ENCODE peak calls at places on chromosomes 7 and 10, in seven cellular contexts. One of them, this sample, is unnamed. For H3K4me1, the result is how much of the 10 kb centered on the place peaks cover.

GRCh38 chr7:47581821-47582747 is at the start of gene TNS3:
- DNase-seq in fibroblast of lung: peak
- DNase-seq in mesendoderm: peak
- DNase-seq in lower lobe of right lung: peak
- DNase-seq in Panc1: no peak
- DNase-seq in ovary: peak
- DNase-seq in A549: no peak
- DNase-seq in this sample: peak

GRCh38 chr10:110501142-110501937 is 3.6 kb downstream of the DUSP5 start:
- DNase-seq in fibroblast of lung: peak
- DNase-seq in mesendoderm: peak
- DNase-seq in lower lobe of right lung: peak
- DNase-seq in Panc1: peak
- DNase-seq in ovary: peak
- DNase-seq in A549: peak
- DNase-seq in this sample: peak

GRCh38 chr7:96953676-96954513 is 51.5 kb upstream of the DLX6 start:
- DNase-seq in fibroblast of lung: no peak
- DNase-seq in mesendoderm: no peak
- DNase-seq in lower lobe of right lung: no peak
- DNase-seq in Panc1: no peak
- DNase-seq in ovary: no peak
- DNase-seq in A549: no peak
- DNase-seq in this sample: no peak

GRCh38 chr7:84704380-84704779 is 482.5 kb downstream of the SEMA3D start:
- DNase-seq in fibroblast of lung: no peak
- DNase-seq in mesendoderm: peak
- DNase-seq in lower lobe of right lung: no peak
- DNase-seq in Panc1: no peak
- DNase-seq in ovary: no peak
- DNase-seq in A549: no peak
- DNase-seq in this sample: no peak

GRCh38 chr7:23474829-23475578 is 4.7 kb upstream of the IGF2BP3 start:
- DNase-seq in fibroblast of lung: no peak
- DNase-seq in mesendoderm: no peak
- DNase-seq in lower lobe of right lung: no peak
- DNase-seq in Panc1: no peak
- DNase-seq in ovary: no peak
- DNase-seq in A549: no peak
- DNase-seq in this sample: no peak

GRCh38 chr7:87853237-87853864 is 22.8 kb downstream of the SLC25A40 start:
- DNase-seq in fibroblast of lung: peak
- DNase-seq in mesendoderm: no peak
- DNase-seq in lower lobe of right lung: no peak
- DNase-seq in Panc1: no peak
- DNase-seq in ovary: no peak
- DNase-seq in A549: no peak
- DNase-seq in this sample: no peak

GRCh38 chr7:73969991-73970390 is 58.0 kb upstream of the ELN start:
- DNase-seq in fibroblast of lung: no peak
- DNase-seq in mesendoderm: no peak
- DNase-seq in lower lobe of right lung: peak
- DNase-seq in Panc1: no peak
- DNase-seq in ovary: no peak
- DNase-seq in A549: no peak
- DNase-seq in this sample: no peak

GRCh38 chr10:70272925-70273316 is 10.9 kb downstream of the NPFFR1 start:
- DNase-seq in fibroblast of lung: peak
- DNase-seq in mesendoderm: no peak
- DNase-seq in lower lobe of right lung: no peak
- DNase-seq in Panc1: no peak
- DNase-seq in ovary: no peak
- DNase-seq in A549: peak
- DNase-seq in this sample: no peak

GRCh38 chr7:73707045-73707631 is 12.3 kb downstream of the STX1A start:
- DNase-seq in fibroblast of lung: no peak
- DNase-seq in mesendoderm: no peak
- DNase-seq in lower lobe of right lung: peak
- DNase-seq in Panc1: no peak
- DNase-seq in ovary: no peak
- DNase-seq in A549: peak
- DNase-seq in this sample: no peak

GRCh38 chr10:80473096-80473657 is 19.1 kb downstream of the TSPAN14 start:
- DNase-seq in fibroblast of lung: no peak
- DNase-seq in mesendoderm: no peak
- DNase-seq in lower lobe of right lung: no peak
- DNase-seq in Panc1: no peak
- DNase-seq in ovary: no peak
- DNase-seq in A549: no peak
- DNase-seq in this sample: no peak

GRCh38 chr10:12465385-12466136 is 116.2 kb downstream of the CAMK1D start:
- DNase-seq in fibroblast of lung: no peak
- DNase-seq in mesendoderm: no peak
- DNase-seq in lower lobe of right lung: no peak
- DNase-seq in Panc1: no peak
- DNase-seq in ovary: no peak
- DNase-seq in A549: no peak
- DNase-seq in this sample: no peak

GRCh38 chr10:5888843-5889623 is 660 bp downstream of the ANKRD16 start:
- DNase-seq in fibroblast of lung: peak
- DNase-seq in mesendoderm: peak
- DNase-seq in lower lobe of right lung: peak
- DNase-seq in Panc1: no peak
- DNase-seq in ovary: peak
- DNase-seq in A549: no peak
- DNase-seq in this sample: peak

GRCh38 chr7:129315916-129316315 is 91.1 kb downstream of the AHCYL2 start:
- DNase-seq in fibroblast of lung: no peak
- DNase-seq in mesendoderm: no peak
- DNase-seq in lower lobe of right lung: no peak
- DNase-seq in Panc1: no peak
- DNase-seq in ovary: no peak
- DNase-seq in A549: no peak
- DNase-seq in this sample: peak

GRCh38 chr10:131143425-131144165 is 167.9 kb downstream of the TCERG1L start:
- DNase-seq in fibroblast of lung: no peak
- DNase-seq in mesendoderm: no peak
- DNase-seq in lower lobe of right lung: peak
- DNase-seq in Panc1: no peak
- DNase-seq in ovary: no peak
- DNase-seq in A549: no peak
- DNase-seq in this sample: no peak

GRCh38 chr10:12187321-12187905 is 8.3 kb downstream of the NUDT5 start:
- DNase-seq in fibroblast of lung: no peak
- DNase-seq in mesendoderm: no peak
- DNase-seq in lower lobe of right lung: no peak
- DNase-seq in Panc1: no peak
- DNase-seq in ovary: no peak
- DNase-seq in A549: no peak
- DNase-seq in this sample: no peak

GRCh38 chr7:50469181-50469580 is 19.0 kb upstream of the FIGNL1 start:
- DNase-seq in fibroblast of lung: no peak
- DNase-seq in mesendoderm: no peak
- DNase-seq in lower lobe of right lung: no peak
- DNase-seq in Panc1: no peak
- DNase-seq in ovary: no peak
- DNase-seq in A549: no peak
- DNase-seq in this sample: no peak

GRCh38 chr10:5284311-5285057 is 80.3 kb upstream of the UCN3 start:
- DNase-seq in fibroblast of lung: peak
- DNase-seq in mesendoderm: peak
- DNase-seq in lower lobe of right lung: no peak
- DNase-seq in Panc1: no peak
- DNase-seq in ovary: no peak
- DNase-seq in A549: peak
- DNase-seq in this sample: no peak

GRCh38 chr7:107982918-107983389 is 20.0 kb downstream of the LAMB1 start:
- DNase-seq in fibroblast of lung: peak
- DNase-seq in mesendoderm: no peak
- DNase-seq in lower lobe of right lung: no peak
- DNase-seq in Panc1: no peak
- DNase-seq in ovary: no peak
- DNase-seq in A549: peak
- DNase-seq in this sample: no peak

GRCh38 chr10:107589081-107589480 is 424.6 kb upstream of the SORCS1 start:
- DNase-seq in fibroblast of lung: no peak
- DNase-seq in mesendoderm: no peak
- DNase-seq in lower lobe of right lung: no peak
- DNase-seq in Panc1: no peak
- DNase-seq in ovary: no peak
- DNase-seq in A549: no peak
- DNase-seq in this sample: no peak

GRCh38 chr7:99235925-99236324 is 28.0 kb upstream of the KPNA7 start:
- DNase-seq in fibroblast of lung: no peak
- DNase-seq in mesendoderm: no peak
- DNase-seq in lower lobe of right lung: no peak
- DNase-seq in Panc1: no peak
- DNase-seq in ovary: no peak
- DNase-seq in A549: no peak
- DNase-seq in this sample: no peak

GRCh38 chr10:112298581-112298980 is 15.4 kb downstream of the TECTB start:
- DNase-seq in fibroblast of lung: no peak
- DNase-seq in mesendoderm: no peak
- DNase-seq in lower lobe of right lung: no peak
- DNase-seq in Panc1: no peak
- DNase-seq in ovary: no peak
- DNase-seq in A549: no peak
- DNase-seq in this sample: no peak

GRCh38 chr10:132522521-132523411 is 14.8 kb upstream of the INPP5A start:
- DNase-seq in fibroblast of lung: no peak
- DNase-seq in mesendoderm: no peak
- DNase-seq in lower lobe of right lung: peak
- DNase-seq in Panc1: no peak
- DNase-seq in ovary: no peak
- DNase-seq in A549: no peak
- DNase-seq in this sample: no peak

GRCh38 chr10:90813592-90814365 is 44.1 kb downstream of the HTR7 start:
- DNase-seq in fibroblast of lung: no peak
- DNase-seq in mesendoderm: peak
- DNase-seq in lower lobe of right lung: no peak
- DNase-seq in Panc1: no peak
- DNase-seq in ovary: no peak
- DNase-seq in A549: no peak
- DNase-seq in this sample: no peak

GRCh38 chr10:95308389-95309302 is 17.8 kb upstream of the PDLIM1 start:
- DNase-seq in fibroblast of lung: peak
- DNase-seq in mesendoderm: peak
- DNase-seq in lower lobe of right lung: peak
- DNase-seq in Panc1: peak
- DNase-seq in ovary: peak
- DNase-seq in A549: peak
- DNase-seq in this sample: peak
- H3K4me1 ChIP-seq in fibroblast of lung: under half
- H3K4me1 ChIP-seq in mesendoderm: under half
- H3K4me1 ChIP-seq in lower lobe of right lung: half or more
- H3K4me1 ChIP-seq in Panc1: under half
- H3K4me1 ChIP-seq in ovary: under half
- H3K4me1 ChIP-seq in A549: half or more
- H3K4me1 ChIP-seq in this sample: under half

DNA sequence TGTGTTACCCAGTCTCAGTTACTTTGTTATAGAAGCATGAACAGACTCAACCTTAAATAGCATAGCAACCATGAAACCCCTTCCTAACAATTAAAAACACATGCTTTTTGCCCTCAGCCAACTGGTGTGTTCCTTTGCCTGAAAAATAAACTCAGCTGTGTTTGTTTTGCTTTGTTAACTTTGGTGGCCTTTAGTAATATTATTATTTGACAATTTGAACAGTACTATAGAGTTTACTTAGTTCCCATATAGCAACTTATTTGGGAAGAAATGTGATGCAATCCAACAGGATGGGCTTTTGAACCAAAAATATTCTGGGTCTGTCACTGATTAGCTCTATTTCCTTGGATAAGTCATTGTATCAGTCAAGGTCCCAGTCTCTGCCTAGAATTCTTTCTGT is 22.5 kb upstream of the MKLN1 start:
- DNase-seq in fibroblast of lung: no peak
- DNase-seq in mesendoderm: no peak
- DNase-seq in lower lobe of right lung: no peak
- DNase-seq in Panc1: no peak
- DNase-seq in ovary: no peak
- DNase-seq in A549: no peak
- DNase-seq in this sample: no peak
- H3K4me1 ChIP-seq in fibroblast of lung: under half
- H3K4me1 ChIP-seq in mesendoderm: under half
- H3K4me1 ChIP-seq in lower lobe of right lung: under half
- H3K4me1 ChIP-seq in Panc1: under half
- H3K4me1 ChIP-seq in ovary: under half
- H3K4me1 ChIP-seq in A549: under half
- H3K4me1 ChIP-seq in this sample: under half

GRCh38 chr10:79224263-79224949 is 122.9 kb upstream of the PPIF start:
- DNase-seq in fibroblast of lung: no peak
- DNase-seq in mesendoderm: no peak
- DNase-seq in lower lobe of right lung: no peak
- DNase-seq in Panc1: no peak
- DNase-seq in ovary: no peak
- DNase-seq in A549: no peak
- DNase-seq in this sample: no peak

GRCh38 chr10:79223001-79223345 is 124.3 kb upstream of the PPIF start:
- DNase-seq in fibroblast of lung: no peak
- DNase-seq in mesendoderm: no peak
- DNase-seq in lower lobe of right lung: no peak
- DNase-seq in Panc1: no peak
- DNase-seq in ovary: no peak
- DNase-seq in A549: no peak
- DNase-seq in this sample: no peak

GRCh38 chr10:79223346-79224048 is 123.8 kb upstream of the PPIF start:
- DNase-seq in fibroblast of lung: peak
- DNase-seq in mesendoderm: peak
- DNase-seq in lower lobe of right lung: peak
- DNase-seq in Panc1: no peak
- DNase-seq in ovary: peak
- DNase-seq in A549: no peak
- DNase-seq in this sample: no peak

GRCh38 chr10:79226391-79227245 is 120.7 kb upstream of the PPIF start:
- DNase-seq in fibroblast of lung: no peak
- DNase-seq in mesendoderm: no peak
- DNase-seq in lower lobe of right lung: no peak
- DNase-seq in Panc1: no peak
- DNase-seq in ovary: no peak
- DNase-seq in A549: no peak
- DNase-seq in this sample: no peak

GRCh38 chr10:79224992-79225391 is 122.3 kb upstream of the PPIF start:
- DNase-seq in fibroblast of lung: no peak
- DNase-seq in mesendoderm: no peak
- DNase-seq in lower lobe of right lung: no peak
- DNase-seq in Panc1: no peak
- DNase-seq in ovary: no peak
- DNase-seq in A549: no peak
- DNase-seq in this sample: no peak
- H3K4me1 ChIP-seq in fibroblast of lung: under half
- H3K4me1 ChIP-seq in mesendoderm: under half
- H3K4me1 ChIP-seq in lower lobe of right lung: half or more
- H3K4me1 ChIP-seq in Panc1: under half
- H3K4me1 ChIP-seq in ovary: under half
- H3K4me1 ChIP-seq in A549: under half
- H3K4me1 ChIP-seq in this sample: under half

GRCh38 chr7:42208586-42208985 is 28.4 kb downstream of the GLI3 start:
- DNase-seq in fibroblast of lung: no peak
- DNase-seq in mesendoderm: no peak
- DNase-seq in lower lobe of right lung: no peak
- DNase-seq in Panc1: no peak
- DNase-seq in ovary: no peak
- DNase-seq in A549: no peak
- DNase-seq in this sample: no peak
- H3K4me1 ChIP-seq in fibroblast of lung: under half
- H3K4me1 ChIP-seq in mesendoderm: under half
- H3K4me1 ChIP-seq in lower lobe of right lung: under half
- H3K4me1 ChIP-seq in Panc1: under half
- H3K4me1 ChIP-seq in ovary: under half
- H3K4me1 ChIP-seq in A549: under half
- H3K4me1 ChIP-seq in this sample: under half

GRCh38 chr10:29627201-29628105 is 7.3 kb downstream of the SVIL start:
- DNase-seq in fibroblast of lung: peak
- DNase-seq in mesendoderm: no peak
- DNase-seq in lower lobe of right lung: no peak
- DNase-seq in Panc1: no peak
- DNase-seq in ovary: no peak
- DNase-seq in A549: no peak
- DNase-seq in this sample: no peak
- H3K4me1 ChIP-seq in fibroblast of lung: under half
- H3K4me1 ChIP-seq in mesendoderm: under half
- H3K4me1 ChIP-seq in lower lobe of right lung: under half
- H3K4me1 ChIP-seq in Panc1: under half
- H3K4me1 ChIP-seq in ovary: under half
- H3K4me1 ChIP-seq in A549: under half
- H3K4me1 ChIP-seq in this sample: under half